ENCODE peak calls at places on chromosome X, in six cellular contexts. W is neuronal stem cell, P is fibroblast of lung, N is ovary, J is spleen, L is psoas muscle. X is an unnamed sample. For H3K36me3 and H3K4me1, the result is how much of the 10 kb centered on the place peaks cover.

GRCh38 chrX:22365460-22365859 is 92.7 kb downstream of the CBLL2 start:
- DNase-seq in W (no peak), P (peak), N (no peak), J (no peak), L (no peak), X (no peak)

GRCh38 chrX:40063555-40063954 is 34.2 kb downstream of the BCOR start:
- DNase-seq in W (no peak), P (no peak), N (no peak), J (no peak), L (no peak), X (no peak)

GRCh38 chrX:22165732-22166457 is 106.8 kb upstream of the CBLL2 start:
- DNase-seq in W (no peak), P (peak), N (no peak), J (no peak), L (no peak), X (no peak)

GRCh38 chrX:49725923-49726904 is 30.4 kb upstream of the PAGE1 start:
- DNase-seq in W (no peak), P (no peak), N (no peak), J (no peak), L (peak), X (no peak)

GRCh38 chrX:95351089-95351488 is 1333.6 kb upstream of the DIAPH2 start:
- DNase-seq in W (no peak), P (no peak), N (no peak), J (no peak), L (no peak), X (no peak)

GRCh38 chrX:31658360-31658759 is 586.5 kb upstream of the FTHL17 start:
- DNase-seq in W (no peak), P (peak), N (no peak), J (no peak), L (no peak), X (no peak)

GRCh38 chrX:97844161-97844560 is 960.5 kb downstream of the RPA4 start:
- DNase-seq in W (no peak), P (no peak), N (no peak), J (no peak), L (no peak), X (no peak)

GRCh38 chrX:130700629-130701028 is 202.4 kb downstream of the ENOX2 start:
- DNase-seq in W (no peak), P (no peak), N (no peak), J (no peak), L (no peak), X (no peak)

GRCh38 chrX:138745215-138745614 is 33.7 kb upstream of the FGF13 start:
- DNase-seq in W (peak), P (peak), N (no peak), J (no peak), L (no peak), X (peak)

GRCh38 chrX:56987741-56988140 is 7.6 kb downstream of the SPIN3 start:
- DNase-seq in W (no peak), P (no peak), N (no peak), J (no peak), L (no peak), X (no peak)

GRCh38 chrX:136112781-136113180 is 34.6 kb upstream of the FHL1 start:
- DNase-seq in W (no peak), P (peak), N (no peak), J (no peak), L (no peak), X (no peak)

GRCh38 chrX:82127228-82128123 is 925.6 kb downstream of the SH3BGRL start:
- DNase-seq in W (no peak), P (no peak), N (no peak), J (no peak), L (no peak), X (no peak)

GRCh38 chrX:19585370-19586082 is 70.2 kb upstream of the MAP3K15 start:
- DNase-seq in W (no peak), P (no peak), N (no peak), J (no peak), L (no peak), X (no peak)

GRCh38 chrX:54043696-54044125 is 562 bp downstream of the PHF8 start:
- DNase-seq in W (no peak), P (no peak), N (peak), J (peak), L (peak), X (peak)

GRCh38 chrX:10120828-10121227 is 35.9 kb upstream of the CLCN4 start:
- DNase-seq in W (no peak), P (no peak), N (no peak), J (no peak), L (no peak), X (no peak)
- H3K36me3 ChIP-seq in W (under half), P (under half), N (under half), J (under half), L (under half), X (under half)

DNA sequence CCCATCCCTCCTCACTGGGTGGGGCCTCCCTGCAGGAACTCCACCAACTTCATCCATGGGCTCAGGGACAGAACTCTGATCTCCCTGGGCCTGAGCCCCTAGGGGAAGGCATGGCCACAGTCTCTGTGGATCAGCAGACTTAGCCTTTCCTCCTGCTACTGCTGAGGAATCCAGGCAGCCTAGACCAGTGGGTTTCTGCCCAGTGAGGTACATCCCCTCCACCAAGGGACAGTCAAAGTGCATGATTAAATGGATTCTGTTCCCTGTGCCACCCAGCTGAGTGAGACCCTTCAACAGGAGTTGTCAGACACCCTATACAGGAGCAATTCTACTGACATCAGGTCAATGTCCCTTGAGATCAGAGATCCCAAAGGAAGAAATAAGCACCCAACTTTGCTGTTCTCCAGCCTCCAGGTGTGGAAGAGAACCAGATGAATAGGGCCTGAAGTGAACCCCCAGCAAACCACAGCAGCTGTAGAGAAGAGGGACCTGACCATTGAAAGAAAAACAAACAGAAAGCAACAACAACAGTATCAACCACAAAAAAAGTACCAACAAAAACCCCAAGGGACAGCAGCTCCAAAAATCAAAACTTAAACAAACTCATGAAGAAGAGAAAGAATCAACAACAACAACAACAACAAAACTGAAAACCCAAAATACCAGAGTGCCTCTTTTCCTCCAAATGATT is 84.8 kb downstream of the CHIC1 start:
- DNase-seq in W (no peak), P (no peak), N (no peak), J (no peak), L (no peak), X (no peak)
- H3K4me1 ChIP-seq in W (under half), P (under half), N (under half), J (under half), L (under half), X (under half)

DNA sequence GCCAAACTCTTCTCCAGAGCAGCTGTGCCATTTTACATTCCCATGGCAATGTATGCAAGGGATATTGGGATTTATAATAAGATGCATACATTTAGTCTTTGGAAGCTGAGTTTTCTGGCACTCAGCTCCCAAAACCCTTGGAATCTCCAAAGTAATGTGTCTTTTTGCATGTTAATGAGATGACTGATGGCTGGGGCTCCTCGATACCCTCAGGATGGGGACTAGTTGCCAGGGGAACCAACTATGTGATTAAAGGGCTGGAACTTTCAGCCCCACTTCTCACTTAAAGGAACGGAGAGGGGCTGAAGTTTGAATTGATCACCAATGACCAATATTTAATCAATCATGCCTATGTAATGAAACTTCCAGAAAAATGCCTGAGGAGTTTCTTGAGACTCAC is 44.1 kb downstream of the SERTM2 start:
- DNase-seq in W (no peak), P (no peak), N (no peak), J (no peak), L (no peak), X (no peak)
- H3K27ac ChIP-seq in W (no peak), P (no peak), N (no peak), J (no peak), L (no peak), X (no peak)

GRCh38 chrX:78129714-78130113 is 9.7 kb downstream of the TAF9B start:
- DNase-seq in W (no peak), P (no peak), N (no peak), J (no peak), L (no peak), X (no peak)
- H3K36me3 ChIP-seq in W (under half), P (under half), N (under half), J (under half), L (half or more), X (under half)

DNA sequence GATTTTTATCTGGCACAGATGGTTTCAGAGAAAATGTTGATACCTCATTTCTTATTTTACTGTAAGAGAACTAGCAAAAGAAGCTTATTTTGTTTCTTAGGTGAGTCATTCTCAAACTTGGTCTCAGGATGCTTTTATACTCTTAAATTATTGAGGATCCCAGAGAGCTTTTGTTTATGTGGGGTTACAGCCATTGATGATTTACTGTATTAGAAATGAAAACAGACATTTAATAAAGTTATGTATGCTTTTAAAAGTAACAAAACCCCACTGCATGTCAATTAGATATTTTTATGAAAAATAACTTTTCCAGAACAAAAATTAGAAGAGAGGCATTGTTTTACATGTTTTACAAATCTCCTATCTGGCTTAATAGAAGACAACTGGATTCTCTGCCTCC is 12.1 kb downstream of the USP9X start:
- DNase-seq in W (no peak), P (no peak), N (no peak), J (no peak), L (no peak), X (no peak)
- H3K4me1 ChIP-seq in W (under half), P (under half), N (under half), J (under half), L (under half), X (half or more)

GRCh38 chrX:15160558-15160957 is 109.3 kb downstream of the ASB9 start:
- DNase-seq in W (no peak), P (no peak), N (no peak), J (no peak), L (no peak), X (no peak)

GRCh38 chrX:15158736-15159406 is 111.0 kb downstream of the ASB9 start:
- DNase-seq in W (no peak), P (no peak), N (no peak), J (no peak), L (no peak), X (no peak)

GRCh38 chrX:15163131-15163530 is 106.8 kb downstream of the ASB9 start:
- DNase-seq in W (no peak), P (no peak), N (no peak), J (no peak), L (no peak), X (no peak)

GRCh38 chrX:15157624-15158023 is 112.3 kb downstream of the ASB9 start:
- DNase-seq in W (no peak), P (no peak), N (no peak), J (no peak), L (no peak), X (no peak)

GRCh38 chrX:15158350-15158735 is 111.5 kb downstream of the ASB9 start:
- DNase-seq in W (no peak), P (no peak), N (no peak), J (no peak), L (no peak), X (no peak)
- H3K27ac ChIP-seq in W (no peak), P (no peak), N (no peak), J (no peak), L (no peak), X (no peak)

DNA sequence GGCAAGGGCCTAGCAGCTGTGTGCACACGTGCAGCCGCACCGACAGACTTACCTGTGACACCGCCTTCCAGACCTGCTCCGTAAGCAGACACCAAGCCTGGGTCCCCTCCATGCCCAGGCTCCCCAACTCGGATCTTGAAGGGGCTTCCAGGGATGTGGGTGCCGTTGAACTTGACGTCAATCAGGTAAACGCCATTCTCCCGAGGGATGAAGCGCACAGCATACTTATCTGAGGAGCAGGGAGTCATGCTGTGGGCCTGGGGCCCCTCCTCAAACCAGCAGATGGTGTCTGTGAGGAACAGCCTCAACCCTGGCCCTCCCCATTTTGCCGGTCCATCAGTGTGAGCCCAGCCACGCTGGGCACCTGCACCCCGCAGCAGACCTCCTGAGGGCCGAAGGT is 24.5 kb downstream of the FLNA start:
- DNase-seq in W (no peak), P (no peak), N (no peak), J (no peak), L (no peak), X (no peak)
- H3K36me3 ChIP-seq in W (half or more), P (half or more), N (under half), J (half or more), L (under half), X (under half)

GRCh38 chrX:46200423-46200822 is 344.8 kb downstream of the ZNF674 start:
- DNase-seq in W (no peak), P (no peak), N (no peak), J (no peak), L (no peak), X (no peak)
- H3K4me1 ChIP-seq in W (under half), P (under half), N (under half), J (under half), L (under half), X (under half)

DNA sequence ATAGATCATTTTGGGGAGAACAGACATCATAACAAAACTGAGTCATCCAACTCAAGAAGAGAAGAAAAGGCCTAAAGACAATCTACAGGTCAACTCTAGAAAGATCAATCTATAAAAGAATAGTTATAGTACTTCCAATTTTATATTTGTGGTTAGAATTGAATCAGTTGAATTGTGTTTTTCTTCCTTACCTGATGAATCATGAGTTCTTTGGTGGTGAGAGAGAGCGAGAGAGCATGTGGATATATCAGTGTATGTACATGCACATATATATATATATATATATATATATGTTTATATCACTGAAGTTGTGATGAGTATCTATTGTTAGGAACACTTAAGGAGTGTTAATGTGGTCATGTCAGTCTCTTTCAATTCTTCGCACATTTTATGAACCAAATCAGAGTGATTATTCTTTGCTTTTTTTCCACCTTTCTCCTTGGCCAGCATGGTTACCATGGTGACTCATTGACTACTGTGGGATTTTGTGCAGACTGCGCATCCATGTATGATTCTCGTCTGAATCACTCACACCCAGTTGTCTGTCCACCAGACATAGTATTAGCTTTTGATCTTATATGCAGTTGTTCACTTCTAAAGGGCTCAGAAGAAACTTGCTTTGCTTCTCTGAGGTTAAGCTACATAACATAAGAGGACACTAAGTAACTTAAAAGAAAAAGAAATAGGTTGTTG is 90.4 kb upstream of the RAB40AL start:
- DNase-seq in W (no peak), P (peak), N (no peak), J (no peak), L (no peak), X (no peak)
- H3K27ac ChIP-seq in W (no peak), P (no peak), N (no peak), J (no peak), L (no peak), X (no peak)